ENCODE peak calls at places on chromosomes 7 and 10, in five cellular contexts. W is lower lobe of right lung, E is AG04450, M is suprapubic skin, Y is upper lobe of right lung. O is an unnamed sample.

GRCh38 chr7:108094375-108094774 is 35.8 kb downstream of the LAMB4 start:
- DNase-seq in W (no peak), E (no peak), M (no peak), Y (no peak), O (no peak)

GRCh38 chr10:75611081-75611971 is 179.9 kb downstream of the LRMDA start:
- DNase-seq in W (no peak), E (no peak), M (no peak), Y (no peak), O (no peak)

GRCh38 chr10:34721201-34721840 is 93.8 kb downstream of the PARD3 start:
- DNase-seq in W (no peak), E (no peak), M (no peak), Y (no peak), O (peak; percentile 15)

GRCh38 chr10:76736848-76737495 is 900.6 kb downstream of the KCNMA1 start:
- DNase-seq in W (no peak), E (no peak), M (no peak), Y (no peak), O (no peak)

GRCh38 chr7:128030263-128030998 is 806 bp downstream of the LRRC4 start:
- DNase-seq in W (no peak), E (no peak), M (no peak), Y (no peak), O (no peak)

GRCh38 chr7:1863091-1863900 is 193.2 kb downstream of the ELFN1 start:
- DNase-seq in W (no peak), E (no peak), M (no peak), Y (no peak), O (no peak)

GRCh38 chr10:3045471-3046209 is 21.7 kb upstream of the PFKP start:
- DNase-seq in W (peak; percentile 78), E (no peak), M (no peak), Y (peak; percentile 89), O (peak; percentile 87)

GRCh38 chr7:34236839-34237492 is 331.6 kb downstream of the BMPER start:
- DNase-seq in W (no peak), E (no peak), M (no peak), Y (no peak), O (no peak)

GRCh38 chr7:85102813-85103350 is 84.0 kb downstream of the SEMA3D start:
- DNase-seq in W (no peak), E (no peak), M (no peak), Y (no peak), O (no peak)

GRCh38 chr7:104923010-104923421 is 91.0 kb upstream of the KMT2E start:
- DNase-seq in W (peak; percentile 84), E (peak; percentile 59), M (peak; percentile 75), Y (peak; percentile 76), O (peak; percentile 58)

GRCh38 chr7:107353701-107354100 is 116.2 kb upstream of the GPR22 start:
- DNase-seq in W (no peak), E (no peak), M (no peak), Y (no peak), O (no peak)

GRCh38 chr10:113550365-113550764 is 2.5 kb upstream of the HABP2 start:
- DNase-seq in W (no peak), E (no peak), M (no peak), Y (no peak), O (no peak)

GRCh38 chr10:96047004-96047649 is 3.7 kb downstream of the CCNJ start:
- DNase-seq in W (no peak), E (no peak), M (no peak), Y (no peak), O (no peak)

GRCh38 chr10:67256984-67257383 is 331.1 kb downstream of the LRRTM3 start:
- DNase-seq in W (no peak), E (no peak), M (no peak), Y (no peak), O (no peak)

GRCh38 chr10:68224810-68225209 is 7.1 kb downstream of the ATOH7 start:
- DNase-seq in W (no peak), E (no peak), M (no peak), Y (no peak), O (no peak)

GRCh38 chr10:75612904-75613684 is 181.7 kb downstream of the LRMDA start:
- DNase-seq in W (no peak), E (no peak), M (no peak), Y (no peak), O (peak; percentile 3)

GRCh38 chr7:54581511-54581910 is 39.3 kb downstream of the VSTM2A start:
- DNase-seq in W (no peak), E (no peak), M (no peak), Y (no peak), O (no peak)

GRCh38 chr7:101618207-101618839 is 10.8 kb downstream of the MYL10 start:
- DNase-seq in W (peak; percentile 34), E (no peak), M (no peak), Y (no peak), O (no peak)

GRCh38 chr10:77501152-77501845 is 136.3 kb downstream of the KCNMA1 start:
- DNase-seq in W (no peak), E (peak; percentile 63), M (no peak), Y (no peak), O (peak; percentile 97)

GRCh38 chr10:7941576-7941975 is 112.9 kb upstream of the GATA3 start:
- DNase-seq in W (no peak), E (no peak), M (no peak), Y (no peak), O (no peak)

GRCh38 chr10:125020386-125020785 is 78.5 kb downstream of the ZRANB1 start:
- DNase-seq in W (peak; percentile 35), E (no peak), M (no peak), Y (no peak), O (no peak)

GRCh38 chr7:1927942-1928341 is 257.9 kb downstream of the ELFN1 start:
- DNase-seq in W (peak; percentile 32), E (no peak), M (no peak), Y (no peak), O (no peak)

GRCh38 chr7:71539615-71540014 is 407.7 kb downstream of the GALNT17 start:
- DNase-seq in W (no peak), E (no peak), M (no peak), Y (no peak), O (no peak)

GRCh38 chr7:127927339-127927679 is 103.9 kb downstream of the LRRC4 start:
- DNase-seq in W (no peak), E (no peak), M (no peak), Y (no peak), O (no peak)

GRCh38 chr7:81499262-81500116 is 270.4 kb downstream of the HGF start:
- DNase-seq in W (no peak), E (peak; percentile 72), M (no peak), Y (no peak), O (no peak)

GRCh38 chr10:58839771-58840170 is 327.1 kb downstream of the BICC1 start:
- DNase-seq in W (no peak), E (no peak), M (no peak), Y (no peak), O (no peak)

GRCh38 chr10:48253970-48254657 is 20.4 kb downstream of the FRMPD2 start:
- DNase-seq in W (no peak), E (no peak), M (no peak), Y (no peak), O (peak; percentile 32)

GRCh38 chr10:53135213-53135896 is 362.8 kb upstream of the MBL2 start:
- DNase-seq in W (no peak), E (no peak), M (no peak), Y (no peak), O (no peak)

GRCh38 chr7:1533569-1534329 is 3.2 kb downstream of the MAFK start:
- DNase-seq in W (no peak), E (peak; percentile 56), M (peak; percentile 84), Y (no peak), O (peak; percentile 82)

GRCh38 chr10:61028861-61029361 is 84.9 kb upstream of the RHOBTB1 start:
- DNase-seq in W (no peak), E (peak; percentile 24), M (no peak), Y (no peak), O (peak; percentile 74)

GRCh38 chr7:92766461-92767003 is 69.8 kb downstream of the CDK6 start:
- DNase-seq in W (no peak), E (no peak), M (no peak), Y (no peak), O (no peak)

DNA sequence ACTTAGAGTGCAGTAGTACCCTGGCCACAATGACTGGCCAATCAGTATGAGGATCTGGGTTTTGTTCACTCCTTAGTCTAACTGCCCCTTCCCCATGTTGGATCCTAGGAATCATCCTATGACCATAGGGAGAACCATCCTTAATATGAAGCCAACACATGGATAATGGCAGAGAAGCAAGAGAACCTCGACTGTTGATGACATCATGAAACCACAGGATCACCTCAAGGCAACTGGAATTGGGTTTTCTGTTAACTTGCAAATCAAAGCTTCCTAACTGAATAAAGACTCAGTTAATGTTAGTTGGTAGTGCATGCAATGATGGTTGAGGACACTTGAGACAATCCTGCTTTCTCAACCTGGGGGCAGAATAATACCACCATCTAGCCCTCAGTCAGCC is 3.3 kb upstream of the PRXL2A start:
- DNase-seq in W (no peak), E (no peak), M (no peak), Y (no peak), O (no peak)
- H3K9me3 ChIP-seq in W (no peaks in the 10 kb centered on the region), E (no peaks in the 10 kb centered on the region), M (no peaks in the 10 kb centered on the region), Y (no peaks in the 10 kb centered on the region), O (no peaks in the 10 kb centered on the region)

DNA sequence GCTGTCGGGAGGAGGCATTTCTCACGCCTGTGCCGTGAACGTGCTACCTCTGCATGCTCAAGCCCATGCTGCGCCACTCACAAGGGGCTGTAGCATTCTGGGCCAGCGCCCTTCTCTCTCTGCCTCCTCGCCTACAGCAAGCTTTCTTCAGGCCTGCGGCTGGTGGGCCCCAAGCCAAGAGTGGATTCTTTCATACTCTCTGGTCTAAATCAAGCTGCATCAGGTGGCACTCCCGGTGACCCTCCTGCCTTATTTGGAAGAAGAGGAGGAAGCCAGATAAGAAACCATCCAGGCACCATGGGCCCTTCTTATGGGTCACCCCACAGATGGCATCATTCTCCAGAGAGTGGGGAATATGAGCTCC is 86.7 kb upstream of the DUSP5 start:
- DNase-seq in W (no peak), E (no peak), M (no peak), Y (no peak), O (peak; percentile 62)
- H3K4me3 ChIP-seq in W (no peak overlapping the region), E (no peak overlapping the region), M (no peak overlapping the region), Y (no peak overlapping the region), O (no peak overlapping the region)

DNA sequence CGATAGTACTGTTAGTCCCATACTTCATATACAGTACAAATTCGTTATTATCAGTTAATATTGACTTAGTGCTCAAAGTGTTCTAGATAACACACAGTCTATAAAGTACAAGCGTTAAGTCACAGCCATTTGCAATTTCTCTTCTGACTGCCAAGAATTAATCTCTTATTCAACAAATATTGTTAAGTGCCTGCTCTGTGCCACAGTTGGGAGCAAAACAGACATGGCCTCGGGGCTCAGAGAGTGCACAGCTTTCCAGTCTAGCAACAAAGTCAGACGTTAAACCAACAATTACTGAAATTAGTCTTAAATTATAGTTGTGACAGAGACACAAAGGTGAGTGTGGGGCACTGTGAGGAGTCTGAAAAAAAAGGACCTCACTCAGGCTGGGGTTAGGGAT is 113.0 kb upstream of the DPP6 start:
- DNase-seq in W (no peak), E (no peak), M (no peak), Y (no peak), O (no peak)
- H3K9me3 ChIP-seq in W (no peaks in the 10 kb centered on the region), E (peaks cover 64% of the 10 kb centered on the region), M (no peaks in the 10 kb centered on the region), Y (no peaks in the 10 kb centered on the region), O (no peaks in the 10 kb centered on the region)

GRCh38 chr10:84358743-84359142 is 30.4 kb downstream of the CCSER2 start:
- DNase-seq in W (no peak), E (no peak), M (no peak), Y (no peak), O (no peak)

GRCh38 chr10:84363434-84363833 is 35.0 kb downstream of the CCSER2 start:
- DNase-seq in W (no peak), E (no peak), M (no peak), Y (no peak), O (no peak)

GRCh38 chr10:84356951-84357350 is 28.6 kb downstream of the CCSER2 start:
- DNase-seq in W (no peak), E (no peak), M (no peak), Y (no peak), O (no peak)

GRCh38 chr10:84365339-84365881 is 37.0 kb downstream of the CCSER2 start:
- DNase-seq in W (no peak), E (no peak), M (no peak), Y (no peak), O (no peak)

GRCh38 chr10:84360634-84361365 is 32.4 kb downstream of the CCSER2 start:
- DNase-seq in W (no peak), E (no peak), M (no peak), Y (no peak), O (no peak)
- H3K4me3 ChIP-seq in W (peak overlapping the region; percentile 43), E (peak overlapping the region; percentile 53), M (no peak overlapping the region), Y (peak overlapping the region; percentile 44), O (peak overlapping the region; percentile 39)